ENCODE peak calls at places on chromosome 1, in eight cellular contexts. P is lower lobe of right lung, T is A549, G is lower leg skin, J is adrenal gland, W is cardiac fibroblast, L is heart right ventricle, A is astrocyte of the spinal cord. O is an unnamed sample.

GRCh38 chr1:32303997-32304622 is 12.2 kb downstream of the HDAC1 start:
- DNase-seq in P (no peak), T (no peak), G (no peak), J (peak; percentile 14), W (peak; percentile 56), L (no peak), A (peak; percentile 33), O (peak; percentile 74)

GRCh38 chr1:235500971-235501540 is 3.2 kb downstream of the B3GALNT2 start:
- DNase-seq in P (no peak), T (no peak), G (no peak), J (no peak), W (peak; percentile 17), L (no peak), A (peak; percentile 11), O (peak; percentile 71)

GRCh38 chr1:35605882-35606182 is 32.7 kb downstream of the TFAP2E start:
- DNase-seq in P (no peak), T (no peak), G (no peak), J (no peak), W (peak; percentile 53), L (no peak), A (peak; percentile 23), O (no peak)

GRCh38 chr1:9181990-9182783 is 52.4 kb upstream of the H6PD start:
- DNase-seq in P (peak; percentile 72), T (no peak), G (no peak), J (peak; percentile 70), W (peak; percentile 54), L (no peak), A (peak; percentile 42), O (no peak)

GRCh38 chr1:223308141-223308540 is 55.8 kb downstream of the SUSD4 start:
- DNase-seq in P (no peak), T (no peak), G (no peak), J (no peak), W (no peak), L (no peak), A (no peak), O (no peak)

GRCh38 chr1:71350330-71350729 is 269.5 kb upstream of the ZRANB2 start:
- DNase-seq in P (no peak), T (no peak), G (no peak), J (no peak), W (no peak), L (no peak), A (no peak), O (no peak)

GRCh38 chr1:162197615-162198497 is 128.4 kb downstream of the NOS1AP start:
- DNase-seq in P (no peak), T (no peak), G (no peak), J (no peak), W (no peak), L (no peak), A (no peak), O (no peak)

GRCh38 chr1:237877628-237878027 is 13.1 kb downstream of the ZP4 start:
- DNase-seq in P (no peak), T (no peak), G (no peak), J (no peak), W (no peak), L (no peak), A (peak; percentile 11), O (no peak)

GRCh38 chr1:23867542-23867952 is 543 bp downstream of the FUCA1 start:
- DNase-seq in P (no peak), T (no peak), G (no peak), J (no peak), W (no peak), L (no peak), A (no peak), O (no peak)

GRCh38 chr1:152622803-152623202 is at the start of gene LCE3A:
- DNase-seq in P (no peak), T (no peak), G (no peak), J (no peak), W (no peak), L (no peak), A (no peak), O (peak; percentile 0)

GRCh38 chr1:165824269-165824643 is 3.2 kb upstream of the UCK2 start:
- DNase-seq in P (no peak), T (no peak), G (no peak), J (no peak), W (peak; percentile 60), L (no peak), A (no peak), O (no peak)

GRCh38 chr1:175354080-175354479 is 161.5 kb upstream of the KIAA0040 start:
- DNase-seq in P (no peak), T (no peak), G (no peak), J (no peak), W (no peak), L (no peak), A (no peak), O (no peak)

GRCh38 chr1:40232444-40232843 is 15.3 kb upstream of the TMCO2 start:
- DNase-seq in P (no peak), T (no peak), G (no peak), J (no peak), W (no peak), L (no peak), A (no peak), O (no peak)

GRCh38 chr1:94865369-94865768 is 45.2 kb downstream of the SLC44A3 start:
- DNase-seq in P (no peak), T (no peak), G (peak; percentile 13), J (no peak), W (peak; percentile 69), L (no peak), A (peak; percentile 77), O (peak; percentile 65)

GRCh38 chr1:94130851-94131595 is 10.1 kb upstream of the ABCA4 start:
- DNase-seq in P (no peak), T (no peak), G (no peak), J (no peak), W (peak; percentile 61), L (no peak), A (peak; percentile 68), O (peak; percentile 52)

GRCh38 chr1:10646347-10646861 is 150.0 kb downstream of the CASZ1 start:
- DNase-seq in P (no peak), T (peak; percentile 31), G (no peak), J (no peak), W (peak; percentile 66), L (peak; percentile 54), A (peak; percentile 49), O (peak; percentile 67)

GRCh38 chr1:171595324-171595723 is 26.7 kb upstream of the MYOCOS start:
- DNase-seq in P (no peak), T (no peak), G (no peak), J (no peak), W (no peak), L (no peak), A (peak; percentile 20), O (peak; percentile 63)

GRCh38 chr1:230992100-230992774 is 13.3 kb downstream of the ARV1 start:
- DNase-seq in P (no peak), T (no peak), G (no peak), J (no peak), W (no peak), L (no peak), A (no peak), O (no peak)

GRCh38 chr1:157965584-157965983 is 27.9 kb upstream of the KIRREL1 start:
- DNase-seq in P (no peak), T (no peak), G (no peak), J (no peak), W (no peak), L (no peak), A (no peak), O (no peak)

GRCh38 chr1:15886613-15887167 is 39.2 kb downstream of the SPEN start:
- DNase-seq in P (no peak), T (no peak), G (no peak), J (no peak), W (no peak), L (no peak), A (no peak), O (no peak)
- H3K4me3 ChIP-seq in P (peak overlapping the region; percentile 46), T (peak overlapping the region; percentile 36), G (no peak overlapping the region), J (no peak overlapping the region), W (peak overlapping the region; percentile 6), L (peak overlapping the region; percentile 32), A (peak overlapping the region; percentile 22), O (peak overlapping the region; percentile 40)

GRCh38 chr1:226201029-226201593 is 14.6 kb upstream of the ACBD3 start:
- DNase-seq in P (no peak), T (no peak), G (no peak), J (no peak), W (peak; percentile 49), L (no peak), A (no peak), O (peak; percentile 9)
- TF ChIP-seq CTCF in P (peak; percentile 9), T (no peak), G (no peak), J (no peak), W (peak; percentile 49), L (no peak), A (peak; percentile 53), O (peak; percentile 38)

GRCh38 chr1:182671779-182672486 is 12.5 kb downstream of the RGS8 start:
- DNase-seq in P (no peak), T (no peak), G (no peak), J (no peak), W (no peak), L (no peak), A (no peak), O (no peak)
- H3K4me3 ChIP-seq in P (no peak overlapping the region), T (no peak overlapping the region), G (no peak overlapping the region), J (no peak overlapping the region), W (no peak overlapping the region), L (no peak overlapping the region), A (no peak overlapping the region), O (no peak overlapping the region)

GRCh38 chr1:212152869-212153268 is 117.3 kb downstream of the DTL start:
- DNase-seq in P (no peak), T (no peak), G (no peak), J (no peak), W (no peak), L (no peak), A (no peak), O (no peak)

GRCh38 chr1:212152308-212152693 is 116.8 kb downstream of the DTL start:
- DNase-seq in P (no peak), T (no peak), G (no peak), J (no peak), W (no peak), L (no peak), A (no peak), O (no peak)

GRCh38 chr1:212157252-212157651 is 121.7 kb downstream of the DTL start:
- DNase-seq in P (no peak), T (no peak), G (no peak), J (no peak), W (no peak), L (no peak), A (no peak), O (no peak)

GRCh38 chr1:212155219-212155618 is 119.7 kb downstream of the DTL start:
- DNase-seq in P (no peak), T (no peak), G (no peak), J (no peak), W (no peak), L (no peak), A (no peak), O (no peak)

DNA sequence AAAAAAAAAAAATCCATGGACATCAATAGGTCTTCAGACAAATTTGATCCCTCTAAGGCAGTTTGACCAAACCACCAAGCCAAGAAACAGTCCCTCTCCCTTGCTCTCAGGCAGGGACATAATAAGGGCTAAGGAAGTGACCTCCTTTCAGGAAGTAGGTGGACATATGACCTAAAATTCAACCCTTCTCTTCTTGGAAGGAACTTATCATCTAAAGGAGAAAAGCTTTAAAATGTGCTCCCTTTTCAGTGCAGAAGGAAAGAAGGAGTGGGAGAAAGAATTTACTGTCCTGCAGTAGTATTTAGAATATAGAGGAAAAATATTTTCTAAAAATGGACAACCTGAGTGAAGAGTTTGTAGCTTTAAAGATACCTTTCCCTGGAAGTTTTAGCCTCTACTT is 118.1 kb downstream of the DTL start:
- DNase-seq in P (no peak), T (no peak), G (no peak), J (no peak), W (no peak), L (no peak), A (no peak), O (no peak)
- TF ChIP-seq CTCF in P (no peak), T (no peak), G (no peak), J (no peak), W (no peak), L (no peak), A (no peak), O (no peak)

O was measured in IMR-90.